ENCODE peak calls at places on chromosome 13, in nine cellular contexts. V is neural progenitor cell, D is GM23338, S is HCT116, T is PC-3, J is GM23248, P is SK-N-SH, W is hepatocyte, M is MM.1S. F is an unnamed sample.

GRCh38 chr13:72244788-72245187 is 377.8 kb upstream of the DACH1 start:
- DNase-seq in V (no peak), D (no peak), S (no peak), T (no peak), J (no peak), P (no peak), W (no peak), M (no peak), F (no peak)

GRCh38 chr13:37460211-37460610 is 138.4 kb downstream of the POSTN start:
- DNase-seq in V (no peak), D (no peak), S (no peak), T (no peak), J (peak; percentile 23), P (no peak), W (no peak), M (no peak), F (no peak)

GRCh38 chr13:37747071-37747612 is 122.4 kb downstream of the TRPC4 start:
- DNase-seq in V (no peak), D (no peak), S (no peak), T (peak; percentile 86), J (peak; percentile 67), P (no peak), W (peak; percentile 9), M (no peak), F (no peak)

GRCh38 chr13:78606471-78607408 is 3.4 kb upstream of the POU4F1 start:
- DNase-seq in V (peak; percentile 29), D (peak; percentile 52), S (no peak), T (no peak), J (no peak), P (no peak), W (no peak), M (no peak), F (no peak)

GRCh38 chr13:25683056-25683455 is 311.3 kb downstream of the ATP8A2 start:
- DNase-seq in V (no peak), D (no peak), S (no peak), T (no peak), J (no peak), P (no peak), W (no peak), M (no peak), F (no peak)

GRCh38 chr13:37446503-37446902 is 152.1 kb downstream of the POSTN start:
- DNase-seq in V (no peak), D (no peak), S (no peak), T (peak; percentile 5), J (peak; percentile 98), P (no peak), W (peak; percentile 41), M (no peak), F (no peak)

GRCh38 chr13:110327036-110327790 is 20.1 kb downstream of the COL4A2 start:
- DNase-seq in V (peak; percentile 43), D (peak; percentile 90), S (no peak), T (no peak), J (peak; percentile 57), P (no peak), W (no peak), M (no peak), F (no peak)

GRCh38 chr13:30204564-30204963 is 102.8 kb downstream of the KATNAL1 start:
- DNase-seq in V (no peak), D (no peak), S (no peak), T (no peak), J (no peak), P (no peak), W (no peak), M (no peak), F (no peak)

DNA sequence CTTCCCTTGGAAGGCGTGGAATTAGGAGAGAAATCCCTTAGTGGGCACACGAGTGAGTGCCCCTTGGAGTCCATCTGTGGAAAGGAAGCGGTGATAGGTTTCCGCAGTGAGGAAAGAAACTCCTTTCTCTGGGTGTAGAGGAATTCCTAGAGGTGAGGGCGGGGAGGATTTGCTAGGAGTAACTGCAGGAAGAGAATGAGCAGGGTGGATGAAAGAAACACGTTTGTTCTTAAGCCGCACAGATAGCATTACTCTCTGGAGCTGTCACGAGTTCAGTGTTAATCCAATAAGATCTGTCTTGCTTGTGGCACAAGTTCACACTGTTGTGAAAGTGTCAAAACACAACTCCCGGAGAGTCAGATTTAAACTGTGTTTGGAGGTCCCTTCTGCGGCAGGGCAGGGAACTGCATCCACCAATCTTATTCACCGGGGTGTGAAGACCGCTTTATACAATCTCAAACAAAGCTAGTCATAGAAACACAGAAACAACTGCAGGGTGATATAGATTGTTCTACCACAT is 1.2 kb downstream of the KL start:
- DNase-seq in V (peak; percentile 54), D (peak; percentile 66), S (no peak), T (no peak), J (peak; percentile 38), P (no peak), W (peak; percentile 63), M (peak; percentile 33), F (peak; percentile 30)
- TF ChIP-seq EZH2phosphoT487 in V (no peak), D (no peak), S (no peak), T (no peak), J (no peak), P (no peak), W (no peak), M (no peak), F (no peak)

GRCh38 chr13:22893149-22893548 is 287.6 kb upstream of the SGCG start:
- DNase-seq in V (no peak), D (no peak), S (no peak), T (no peak), J (no peak), P (no peak), W (no peak), M (no peak), F (no peak)

GRCh38 chr13:22897571-22898314 is 283.0 kb upstream of the SGCG start:
- DNase-seq in V (no peak), D (no peak), S (no peak), T (no peak), J (no peak), P (no peak), W (no peak), M (no peak), F (no peak)

DNA sequence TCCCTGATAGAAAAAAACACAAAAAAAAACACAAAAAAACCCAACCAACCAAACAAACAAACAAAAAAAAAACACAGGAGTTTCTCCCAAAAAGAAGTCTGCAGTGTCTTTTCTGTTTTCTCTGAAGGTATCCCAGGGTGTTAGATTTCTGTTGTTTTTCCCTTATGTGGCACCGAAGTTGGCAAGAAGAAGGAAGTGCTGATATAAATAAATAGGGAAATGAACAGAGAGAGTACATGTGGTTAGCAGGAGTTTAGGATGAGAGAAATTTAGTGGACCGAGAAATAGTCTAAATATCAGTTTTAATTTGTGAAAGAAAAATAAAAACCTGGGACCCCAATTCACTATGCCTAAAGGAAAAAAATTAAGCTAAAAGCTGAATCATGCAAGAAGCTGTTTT is 287.0 kb upstream of the SGCG start:
- DNase-seq in V (no peak), D (no peak), S (no peak), T (no peak), J (no peak), P (no peak), W (no peak), M (no peak), F (no peak)
- H3K4me2 ChIP-seq in V (no peak overlapping the region), D (no peak overlapping the region), S (no peak overlapping the region), T (no peak overlapping the region), J (no peak overlapping the region), P (no peak overlapping the region), W (no peak overlapping the region), M (no peak overlapping the region), F (peak overlapping the region; percentile 46)

GRCh38 chr13:45278096-45278645 is 62.8 kb downstream of the TPT1 start:
- DNase-seq in V (no peak), D (no peak), S (no peak), T (no peak), J (no peak), P (no peak), W (no peak), M (no peak), F (no peak)

GRCh38 chr13:45276887-45277286 is 64.1 kb downstream of the TPT1 start:
- DNase-seq in V (no peak), D (no peak), S (no peak), T (no peak), J (no peak), P (no peak), W (no peak), M (no peak), F (peak; percentile 13)

GRCh38 chr13:45282994-45283393 is 58.0 kb downstream of the TPT1 start:
- DNase-seq in V (no peak), D (no peak), S (no peak), T (no peak), J (no peak), P (no peak), W (no peak), M (no peak), F (no peak)

DNA sequence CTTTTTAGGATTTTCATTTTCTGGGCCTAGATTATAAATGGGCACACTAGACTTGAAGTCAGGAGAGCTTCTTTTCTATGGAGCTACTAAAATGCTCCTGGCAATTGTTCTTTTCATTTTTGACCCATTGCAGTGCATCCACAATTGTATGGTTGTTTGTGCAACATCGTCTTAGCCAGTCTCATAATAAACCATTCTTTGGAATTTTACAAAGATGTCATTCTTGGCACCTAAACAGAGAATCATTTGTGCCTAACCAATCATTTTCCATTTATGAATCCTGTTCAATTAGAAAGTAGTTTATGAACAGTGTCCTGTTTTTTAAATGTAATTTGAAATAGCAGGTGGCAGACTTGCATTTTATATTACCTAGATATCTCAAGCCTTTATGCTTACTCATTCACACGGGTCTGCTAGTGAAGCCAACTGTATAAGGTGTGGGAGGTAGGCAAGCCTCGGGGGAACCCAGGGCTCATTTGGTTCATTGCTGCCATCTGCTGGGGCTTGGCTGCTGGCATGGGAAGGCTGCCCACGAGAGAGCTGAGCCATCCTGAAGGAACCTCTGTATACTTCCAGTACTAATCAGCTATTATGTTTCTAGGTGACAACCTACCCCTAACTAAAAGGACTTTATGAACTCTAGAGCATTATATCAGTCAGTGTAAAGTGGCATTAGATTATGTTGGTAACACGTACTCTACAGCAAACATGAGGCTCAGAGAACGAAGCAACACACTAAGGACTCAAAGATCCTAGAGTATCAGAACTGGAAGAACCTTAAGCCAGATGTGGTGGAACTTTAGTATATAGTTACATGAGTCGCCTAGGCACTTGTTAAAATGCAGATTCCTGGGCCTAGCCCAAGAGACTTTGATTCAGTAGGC is 60.0 kb downstream of the TPT1 start:
- DNase-seq in V (peak; percentile 69), D (peak; percentile 77), S (peak; percentile 79), T (peak; percentile 83), J (peak; percentile 90), P (peak; percentile 73), W (peak; percentile 80), M (peak; percentile 10), F (peak; percentile 48)
- TF ChIP-seq EZH2phosphoT487 in V (no peak), D (no peak), S (no peak), T (no peak), J (no peak), P (no peak), W (no peak), M (no peak), F (no peak)

GRCh38 chr13:113447596-113447995 is 5.7 kb downstream of the ADPRHL1 start:
- DNase-seq in V (no peak), D (no peak), S (no peak), T (no peak), J (no peak), P (no peak), W (no peak), M (no peak), F (no peak)

GRCh38 chr13:113448885-113449692 is 4.2 kb downstream of the ADPRHL1 start:
- DNase-seq in V (no peak), D (no peak), S (peak; percentile 96), T (peak; percentile 93), J (peak; percentile 33), P (no peak), W (peak; percentile 48), M (no peak), F (peak; percentile 100)

GRCh38 chr13:113449693-113450347 is 3.5 kb downstream of the ADPRHL1 start:
- DNase-seq in V (no peak), D (no peak), S (no peak), T (no peak), J (no peak), P (no peak), W (no peak), M (no peak), F (no peak)

GRCh38 chr13:113446488-113446854 is 6.8 kb downstream of the ADPRHL1 start:
- DNase-seq in V (no peak), D (no peak), S (no peak), T (no peak), J (no peak), P (no peak), W (no peak), M (no peak), F (no peak)

DNA sequence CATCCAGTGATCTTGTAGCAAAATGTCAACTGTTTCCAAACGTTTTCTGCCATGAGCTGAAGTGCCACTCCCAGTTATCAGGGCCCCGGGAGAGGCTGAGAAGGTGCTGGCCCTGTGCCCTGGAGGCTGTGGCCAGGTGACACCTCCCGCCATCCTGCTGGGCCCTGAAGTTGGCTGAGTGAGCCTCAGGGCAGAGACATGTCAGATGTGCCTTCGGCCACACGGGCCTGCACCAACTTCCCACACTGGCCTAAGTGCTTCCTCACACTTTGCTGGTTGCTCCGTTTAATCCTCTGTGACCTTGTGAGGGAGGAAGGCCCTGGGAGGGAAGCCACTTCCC is 4.8 kb downstream of the ADPRHL1 start:
- DNase-seq in V (no peak), D (no peak), S (peak; percentile 22), T (peak; percentile 23), J (no peak), P (no peak), W (no peak), M (no peak), F (peak; percentile 51)
- H3K4me2 ChIP-seq in V (no peak overlapping the region), D (no peak overlapping the region), S (peak overlapping the region; percentile 85), T (peak overlapping the region; percentile 97), J (no peak overlapping the region), P (no peak overlapping the region), W (no peak overlapping the region), M (no peak overlapping the region), F (peak overlapping the region; percentile 89)

F was measured in OCI-LY7.